ENCODE peak calls at places on chromosomes 4 and X, in ten cellular contexts. S, Z, Y, R, D, F, A, Q, G and T are unnamed samples.

GRCh38 chr4:6926681-6927478 is 17.3 kb downstream of the TBC1D14 start:
- DNase-seq in S (peak), Z (no peak), Y (peak), R (peak), D (no peak), F (no peak), A (no peak), Q (no peak), G (no peak), T (peak)

GRCh38 chr4:166091146-166091545 is 218.1 kb downstream of the TLL1 start:
- DNase-seq in S (peak), Z (no peak), Y (no peak), R (peak), D (peak), F (no peak), A (no peak), Q (no peak), G (no peak), T (no peak)

GRCh38 chrX:19709812-19710518 is 177.4 kb downstream of the SH3KBP1 start:
- DNase-seq in S (peak), Z (no peak), Y (no peak), R (peak), D (peak), F (peak), A (peak), Q (peak), G (no peak), T (peak)

GRCh38 chr4:20249333-20249732 is 2.4 kb upstream of the SLIT2 start:
- DNase-seq in S (peak), Z (no peak), Y (no peak), R (peak), D (peak), F (no peak), A (peak), Q (no peak), G (no peak), T (peak)

GRCh38 chrX:54157561-54157960 is 25.5 kb downstream of the FAM120C start:
- DNase-seq in S (no peak), Z (no peak), Y (no peak), R (peak), D (no peak), F (no peak), A (no peak), Q (no peak), G (no peak), T (no peak)

GRCh38 chr4:31160146-31160545 is 440.0 kb downstream of the PCDH7 start:
- DNase-seq in S (peak), Z (no peak), Y (no peak), R (no peak), D (peak), F (no peak), A (no peak), Q (no peak), G (no peak), T (no peak)

GRCh38 chr4:152436384-152436783 is 99.5 kb downstream of the FBXW7 start:
- DNase-seq in S (no peak), Z (no peak), Y (no peak), R (no peak), D (no peak), F (no peak), A (no peak), Q (no peak), G (no peak), T (no peak)

GRCh38 chr4:1318488-1319213 is 28.4 kb upstream of the UVSSA start:
- DNase-seq in S (no peak), Z (no peak), Y (no peak), R (no peak), D (no peak), F (no peak), A (no peak), Q (no peak), G (no peak), T (no peak)

GRCh38 chrX:57453901-57454300 is 137.9 kb upstream of the ZXDB start:
- DNase-seq in S (no peak), Z (no peak), Y (no peak), R (peak), D (no peak), F (no peak), A (peak), Q (no peak), G (no peak), T (peak)

GRCh38 chr4:16597829-16598228 is 300.6 kb downstream of the LDB2 start:
- DNase-seq in S (peak), Z (no peak), Y (no peak), R (peak), D (peak), F (no peak), A (no peak), Q (no peak), G (no peak), T (no peak)

DNA sequence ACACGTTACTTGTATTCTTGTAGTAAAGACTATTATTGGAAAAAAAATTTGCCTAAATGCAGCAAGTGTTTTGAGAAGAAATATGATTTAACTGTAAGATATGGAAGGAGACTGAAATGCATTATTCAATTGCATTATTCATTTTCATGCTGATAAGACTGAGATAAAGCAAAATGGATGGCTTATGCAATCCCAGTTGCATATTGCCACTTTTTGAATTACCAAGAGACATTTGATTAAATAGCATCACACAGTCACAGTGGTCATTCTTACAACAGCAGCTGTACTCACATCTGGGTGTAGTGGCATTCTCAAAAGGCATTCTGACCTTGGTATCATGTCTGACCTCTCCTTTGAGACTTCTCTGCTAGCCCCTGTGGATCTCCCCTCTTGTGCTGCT is 25.7 kb upstream of the METAP1 start:
- DNase-seq in S (no peak), Z (no peak), Y (no peak), R (no peak), D (no peak), F (no peak), A (no peak), Q (no peak), G (no peak), T (no peak)
- TF ChIP-seq CTCF in S (no peak), Z (no peak), Y (no peak), R (no peak), D (no peak), F (no peak), A (no peak), Q (no peak), G (no peak), T (no peak)

GRCh38 chrX:53116101-53116500 is 22.2 kb downstream of the KANTR start:
- DNase-seq in S (peak), Z (no peak), Y (no peak), R (peak), D (peak), F (no peak), A (no peak), Q (no peak), G (no peak), T (peak)
- H3K4me3 ChIP-seq in S (peak), Z (peak), Y (no peak), R (peak), D (no peak), F (no peak), A (no peak), Q (no peak), G (no peak), T (no peak)

GRCh38 chr4:181261279-181261678 is 981.9 kb upstream of the TENM3 start:
- DNase-seq in S (peak), Z (no peak), Y (no peak), R (peak), D (peak), F (no peak), A (no peak), Q (no peak), G (no peak), T (no peak)
- TF ChIP-seq CTCF in S (peak), Z (no peak), Y (no peak), R (peak), D (peak), F (no peak), A (no peak), Q (no peak), G (peak), T (no peak)

DNA sequence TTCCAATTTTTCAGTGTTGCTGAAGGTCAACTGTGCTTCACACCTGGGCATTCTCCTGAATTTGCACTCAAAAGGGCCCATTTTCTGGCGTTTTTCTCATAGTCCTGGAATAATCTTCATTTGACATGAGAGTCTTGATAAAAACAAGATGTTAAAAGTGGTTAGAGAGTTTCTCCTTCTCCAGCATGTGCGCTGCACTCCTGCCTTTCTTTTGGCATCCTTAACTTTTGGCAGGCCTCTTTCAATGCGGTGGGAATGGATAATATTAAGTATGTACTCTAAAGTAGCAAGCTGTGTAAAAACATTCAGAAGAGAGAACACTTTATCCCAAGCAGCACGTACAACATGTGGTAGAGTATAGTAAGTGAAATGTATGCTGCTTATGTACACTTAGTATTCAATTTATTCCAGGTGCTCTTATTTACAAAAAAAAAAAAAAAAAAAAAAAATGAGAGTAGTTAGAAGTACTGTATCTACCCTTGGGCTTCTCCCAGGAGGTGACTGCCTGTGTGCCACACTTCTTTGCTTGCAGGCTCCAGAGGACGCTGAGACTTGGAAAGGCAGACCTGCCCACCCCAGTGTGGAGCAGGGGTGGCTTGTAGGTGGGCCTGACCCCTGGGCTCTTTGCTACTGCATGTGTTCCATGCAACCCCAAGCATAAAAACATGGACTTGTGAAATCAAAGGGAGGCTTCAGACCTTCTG is 3.9 kb downstream of the FGF2 start:
- DNase-seq in S (peak), Z (no peak), Y (no peak), R (peak), D (no peak), F (no peak), A (no peak), Q (no peak), G (no peak), T (peak)
- H3K4me3 ChIP-seq in S (peak), Z (no peak), Y (no peak), R (no peak), D (no peak), F (peak), A (no peak), Q (peak), G (no peak), T (no peak)

DNA sequence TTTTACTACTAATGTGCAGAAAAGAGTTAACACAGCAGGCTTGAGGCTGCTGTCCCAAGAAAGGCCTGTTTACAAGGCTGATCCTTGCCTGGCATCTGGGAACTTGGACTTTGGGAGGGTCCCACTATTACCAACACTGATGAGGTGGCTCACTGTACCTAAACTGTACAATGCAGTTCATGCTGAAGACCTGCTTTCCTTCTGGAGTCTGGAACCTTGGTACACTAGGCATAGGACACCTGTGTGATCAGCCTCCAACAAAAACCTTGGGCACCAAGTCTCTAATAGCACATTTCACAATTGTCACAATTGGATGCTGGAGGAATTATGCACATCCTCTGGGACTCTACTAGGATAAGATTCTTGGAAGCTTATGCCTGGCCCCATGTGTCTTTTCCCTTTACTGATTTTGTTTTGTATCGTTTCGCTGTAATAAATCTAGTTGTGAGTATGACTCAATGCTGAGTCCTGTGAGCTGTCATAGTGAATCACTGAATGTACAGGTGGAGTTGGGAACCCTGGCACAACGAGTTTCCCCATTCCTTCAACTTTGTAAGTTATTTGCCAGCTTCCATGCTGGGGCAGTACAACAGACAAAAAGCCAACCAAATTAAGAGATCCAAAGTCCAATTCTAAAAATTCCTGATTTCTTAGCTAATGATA is 45.9 kb downstream of the TEC start:
- DNase-seq in S (peak), Z (no peak), Y (no peak), R (peak), D (peak), F (no peak), A (peak), Q (no peak), G (no peak), T (no peak)
- TF ChIP-seq CTCF in S (no peak), Z (no peak), Y (no peak), R (no peak), D (no peak), F (no peak), A (no peak), Q (no peak), G (no peak), T (no peak)

DNA sequence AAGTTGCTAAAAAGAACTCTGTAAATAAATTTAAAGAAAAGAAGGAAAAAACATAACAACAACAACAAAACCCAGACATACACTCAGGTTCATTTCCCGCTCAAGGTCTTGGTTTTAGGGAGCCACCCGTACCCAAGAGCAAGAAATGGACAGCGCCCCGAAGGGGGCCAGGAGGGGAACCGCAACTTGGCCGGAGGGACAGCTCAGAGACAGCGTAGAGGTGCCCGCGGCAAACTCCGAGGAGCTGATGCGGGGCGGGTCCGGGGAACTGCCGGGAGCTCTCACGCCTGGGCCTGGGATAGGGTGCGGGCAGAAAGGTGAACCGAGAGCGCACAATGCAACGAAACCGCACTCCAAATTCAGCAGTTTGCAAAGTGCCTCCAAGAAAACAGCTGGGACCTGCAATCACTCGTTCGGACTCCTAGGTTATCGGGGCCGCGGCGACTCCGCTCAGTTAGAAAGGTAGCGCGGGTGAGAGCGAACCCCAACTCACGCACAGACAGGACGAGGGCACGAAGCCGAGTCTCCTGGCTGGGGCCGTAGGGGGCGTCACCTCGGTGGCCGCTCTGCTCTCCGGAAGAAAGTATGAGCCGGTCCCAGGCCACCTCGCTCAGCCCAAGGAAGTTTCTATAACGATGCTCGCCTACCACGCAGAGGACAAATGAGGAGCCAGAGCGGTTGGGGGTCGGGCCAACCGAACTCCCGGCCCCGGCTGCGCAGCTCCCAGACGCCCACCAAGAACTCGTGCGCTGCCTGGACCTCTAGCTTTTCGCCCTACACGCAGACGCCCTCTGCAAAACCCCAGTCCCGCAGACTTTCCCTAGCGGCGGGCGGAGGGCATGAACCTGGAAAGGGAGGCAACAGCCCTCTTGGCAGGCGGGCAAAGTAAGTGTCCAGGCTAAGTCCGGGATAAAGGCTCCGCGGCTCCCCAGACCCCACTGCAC is 1.4 kb downstream of the NDNF start:
- DNase-seq in S (peak), Z (peak), Y (peak), R (peak), D (no peak), F (no peak), A (no peak), Q (peak), G (no peak), T (peak)
- H3K4me3 ChIP-seq in S (peak), Z (peak), Y (peak), R (peak), D (peak), F (peak), A (peak), Q (peak), G (peak), T (peak)

DNA sequence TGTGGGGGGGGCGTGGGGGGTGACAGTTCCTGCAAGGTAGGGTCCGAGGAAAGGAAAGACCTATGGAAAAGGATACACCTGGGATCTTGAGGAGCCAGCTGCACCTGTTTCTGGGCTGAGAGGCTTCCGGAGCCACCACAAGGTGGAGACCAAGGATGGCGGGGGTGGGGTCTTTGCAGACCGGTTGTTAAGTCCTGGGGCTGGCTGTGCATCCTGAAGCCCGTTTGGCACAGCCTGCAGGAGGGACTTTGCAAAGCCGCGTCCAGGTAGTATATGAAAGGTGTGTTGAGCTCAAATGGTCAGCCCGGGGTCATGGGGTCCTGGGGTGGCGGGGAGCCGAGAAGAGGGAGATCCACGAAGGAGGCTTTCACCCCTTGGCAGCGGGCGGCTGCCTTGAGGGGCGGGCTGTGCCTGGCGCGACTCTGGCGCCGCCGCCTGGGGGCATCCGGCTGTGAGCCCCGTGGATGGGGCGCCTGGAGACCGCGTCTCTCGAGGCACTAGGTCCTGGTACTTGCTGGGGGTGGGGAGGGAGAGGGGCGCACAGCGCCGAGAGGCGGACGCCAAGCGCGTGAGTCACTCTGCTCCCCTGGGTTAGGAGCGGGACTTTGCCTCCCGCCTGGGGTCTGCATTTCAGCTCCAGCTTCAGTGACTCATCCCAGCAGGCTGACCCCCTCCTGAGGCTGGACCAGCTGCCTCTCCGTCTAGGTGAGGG is 58.2 kb upstream of the DYNLT3 start:
- DNase-seq in S (peak), Z (no peak), Y (no peak), R (peak), D (peak), F (no peak), A (no peak), Q (peak), G (no peak), T (peak)
- TF ChIP-seq CTCF in S (peak), Z (no peak), Y (no peak), R (no peak), D (peak), F (peak), A (peak), Q (peak), G (no peak), T (peak)

GRCh38 chr4:147942729-147943128 is 210.8 kb downstream of the ARHGAP10 start:
- DNase-seq in S (peak), Z (no peak), Y (no peak), R (peak), D (peak), F (no peak), A (no peak), Q (no peak), G (no peak), T (peak)
- H3K4me3 ChIP-seq in S (no peak), Z (no peak), Y (no peak), R (no peak), D (no peak), F (no peak), A (no peak), Q (no peak), G (no peak), T (no peak)

GRCh38 chr4:54658321-54659093 is 750 bp downstream of the KIT start:
- DNase-seq in S (peak), Z (peak), Y (peak), R (peak), D (peak), F (no peak), A (no peak), Q (no peak), G (peak), T (peak)
- TF ChIP-seq CTCF in S (peak), Z (peak), Y (no peak), R (no peak), D (peak), F (peak), A (no peak), Q (no peak), G (peak), T (peak)

GRCh38 chr4:81495308-81495707 is 23.6 kb upstream of the RASGEF1B start:
- DNase-seq in S (no peak), Z (no peak), Y (no peak), R (no peak), D (no peak), F (no peak), A (no peak), Q (no peak), G (no peak), T (no peak)

GRCh38 chr4:81490761-81491160 is 19.1 kb upstream of the RASGEF1B start:
- DNase-seq in S (no peak), Z (no peak), Y (no peak), R (no peak), D (no peak), F (no peak), A (no peak), Q (no peak), G (no peak), T (no peak)

GRCh38 chr4:81492596-81492995 is 20.9 kb upstream of the RASGEF1B start:
- DNase-seq in S (no peak), Z (no peak), Y (no peak), R (no peak), D (no peak), F (no peak), A (no peak), Q (no peak), G (no peak), T (no peak)

GRCh38 chr4:81491943-81492342 is 20.2 kb upstream of the RASGEF1B start:
- DNase-seq in S (no peak), Z (no peak), Y (no peak), R (no peak), D (peak), F (no peak), A (no peak), Q (no peak), G (no peak), T (no peak)

DNA sequence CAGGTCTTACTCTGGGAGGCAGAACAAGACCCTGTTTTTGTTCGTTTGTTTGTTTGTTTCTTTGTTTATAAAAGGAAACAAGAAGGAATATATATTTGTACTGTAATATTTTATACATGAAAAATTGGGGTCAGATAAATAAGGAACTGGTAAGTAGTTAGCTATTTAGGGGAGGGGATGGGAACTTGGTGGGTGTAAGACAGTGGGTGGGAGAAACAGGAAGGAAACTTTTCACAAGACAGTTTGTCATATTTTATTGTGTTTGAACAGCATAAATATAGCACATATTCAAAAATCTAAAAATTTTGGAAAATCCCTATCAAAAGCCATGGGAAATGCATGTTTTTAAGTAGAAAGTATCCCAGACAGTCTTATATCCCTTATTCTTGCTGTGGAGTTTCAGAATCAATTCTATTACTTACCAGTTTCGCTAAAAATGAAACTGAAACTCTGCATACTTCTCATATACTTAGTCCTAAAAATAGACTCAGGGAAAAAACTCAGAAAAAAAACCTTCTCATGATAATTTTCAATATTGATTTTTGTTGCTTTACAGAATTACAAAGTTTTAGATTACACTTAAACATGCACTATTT is 22.3 kb upstream of the RASGEF1B start:
- DNase-seq in S (no peak), Z (no peak), Y (no peak), R (no peak), D (no peak), F (no peak), A (no peak), Q (no peak), G (no peak), T (no peak)
- H3K4me3 ChIP-seq in S (peak), Z (peak), Y (no peak), R (no peak), D (no peak), F (no peak), A (no peak), Q (no peak), G (no peak), T (peak)